ENCODE peak calls at places on chromosomes 2 and 18, in seven cellular contexts. A is fibroblast of the aortic adventitia; D is body of pancreas; C is heart left ventricle; M is CD8-positive, alpha-beta T cell; Z is HFFc6; B is AG04449. X is an unnamed sample.

GRCh38 chr2:137797630-137798029 is 166.6 kb upstream of the HNMT start:
- DNase-seq in A (no peak), Z (no peak), B (no peak), C (no peak), M (no peak), D (no peak), X (no peak)

GRCh38 chr18:40046596-40046995 is 1908.4 kb upstream of the PIK3C3 start:
- DNase-seq in B (no peak), Z (no peak), M (no peak), A (no peak), D (no peak), C (no peak), X (no peak)

GRCh38 chr2:161139098-161139987 is 20.9 kb upstream of the TANK start:
- DNase-seq in D (no peak), B (no peak), Z (peak; percentile 23), M (no peak), A (peak; percentile 48), C (no peak), X (no peak)

GRCh38 chr18:41938445-41938844 is 16.6 kb upstream of the PIK3C3 start:
- DNase-seq in D (no peak), M (no peak), C (no peak), B (peak; percentile 92), Z (peak; percentile 95), A (peak; percentile 78), X (no peak)

GRCh38 chr2:73984203-73984921 is at the start of gene TET3:
- DNase-seq in C (no peak), M (no peak), D (peak; percentile 57), B (no peak), A (no peak), Z (no peak), X (peak; percentile 73)

GRCh38 chr18:35729971-35730668 is 148.6 kb downstream of the GALNT1 start:
- DNase-seq in B (no peak), C (no peak), D (no peak), Z (no peak), M (no peak), A (peak; percentile 20), X (no peak)

GRCh38 chr2:139969301-139969700 is 1189.1 kb upstream of the NXPH2 start:
- DNase-seq in B (no peak), A (no peak), C (no peak), D (no peak), Z (no peak), M (no peak), X (no peak)

GRCh38 chr18:48462510-48462909 is 53.3 kb upstream of the ZBTB7C start:
- DNase-seq in A (no peak), D (no peak), B (no peak), Z (no peak), M (no peak), C (peak; percentile 47), X (no peak)

GRCh38 chr18:3593381-3593903 is 143.5 kb downstream of the TGIF1 start:
- DNase-seq in D (no peak), C (no peak), M (no peak), A (peak; percentile 91), Z (peak; percentile 73), B (peak; percentile 85), X (peak; percentile 62)

GRCh38 chr18:23499571-23499889 is 3.8 kb upstream of the RMC1 start:
- DNase-seq in D (no peak), C (no peak), A (no peak), B (no peak), Z (no peak), M (no peak), X (no peak)

GRCh38 chr2:236745420-236746210 is 176.0 kb downstream of the ACKR3 start:
- DNase-seq in D (peak; percentile 56), C (no peak), A (peak; percentile 86), M (no peak), B (peak; percentile 61), Z (peak; percentile 76), X (peak; percentile 77)

GRCh38 chr2:9950521-9951271 is 797 bp upstream of the GRHL1 start:
- DNase-seq in Z (no peak), A (no peak), B (no peak), D (peak; percentile 56), M (no peak), C (peak; percentile 31), X (peak; percentile 42)

GRCh38 chr2:150282821-150283309 is 204.6 kb downstream of the RND3 start:
- DNase-seq in A (peak; percentile 79), M (no peak), C (peak; percentile 25), B (peak; percentile 72), Z (peak; percentile 5), D (no peak), X (no peak)

GRCh38 chr2:241910604-241911520 is 41.3 kb downstream of the RTP5 start:
- DNase-seq in B (no peak), M (no peak), A (no peak), C (no peak), D (no peak), Z (no peak), X (no peak)

GRCh38 chr2:78832481-78832880 is 193.0 kb upstream of the REG3G start:
- DNase-seq in C (no peak), M (no peak), Z (no peak), D (no peak), B (no peak), A (no peak), X (no peak)

GRCh38 chr18:65955747-65956146 is 204.9 kb downstream of the CDH7 start:
- DNase-seq in Z (no peak), B (no peak), D (no peak), A (no peak), M (no peak), C (no peak), X (no peak)

GRCh38 chr2:12597555-12597954 is 119.2 kb upstream of the TRIB2 start:
- DNase-seq in C (no peak), A (no peak), D (no peak), B (no peak), M (no peak), Z (no peak), X (no peak)

GRCh38 chr2:108588070-108588668 is 53.9 kb downstream of the LIMS1 start:
- DNase-seq in Z (no peak), M (no peak), A (peak; percentile 55), D (no peak), C (no peak), B (no peak), X (no peak)

GRCh38 chr2:169452080-169452479 is 27.2 kb upstream of the BBS5 start:
- DNase-seq in A (peak; percentile 71), Z (peak; percentile 9), M (no peak), B (no peak), C (no peak), D (no peak), X (peak; percentile 13)

GRCh38 chr2:196750291-196750923 is 49.1 kb downstream of the GTF3C3 start:
- DNase-seq in B (no peak), Z (no peak), C (no peak), M (no peak), A (no peak), D (no peak), X (no peak)

GRCh38 chr18:58669731-58670379 is 1.4 kb upstream of the MALT1 start:
- DNase-seq in Z (peak; percentile 39), C (no peak), D (no peak), B (no peak), M (no peak), A (no peak), X (peak; percentile 28)

GRCh38 chr2:48205137-48205798 is 299.0 kb upstream of the FBXO11 start:
- DNase-seq in M (no peak), Z (no peak), B (no peak), D (no peak), C (no peak), A (peak; percentile 16), X (no peak)
- TF ChIP-seq CTCF in M (no peak), Z (peak; percentile 29), B (no peak), D (no peak), C (no peak), A (peak; percentile 24), X (no peak)

GRCh38 chr2:103176289-103176915 is 414.6 kb downstream of the TMEM182 start:
- DNase-seq in C (no peak), Z (no peak), B (no peak), D (no peak), M (no peak), A (no peak), X (no peak)
- TF ChIP-seq CTCF in C (no peak), Z (no peak), B (no peak), D (no peak), M (no peak), A (no peak), X (no peak)

DNA sequence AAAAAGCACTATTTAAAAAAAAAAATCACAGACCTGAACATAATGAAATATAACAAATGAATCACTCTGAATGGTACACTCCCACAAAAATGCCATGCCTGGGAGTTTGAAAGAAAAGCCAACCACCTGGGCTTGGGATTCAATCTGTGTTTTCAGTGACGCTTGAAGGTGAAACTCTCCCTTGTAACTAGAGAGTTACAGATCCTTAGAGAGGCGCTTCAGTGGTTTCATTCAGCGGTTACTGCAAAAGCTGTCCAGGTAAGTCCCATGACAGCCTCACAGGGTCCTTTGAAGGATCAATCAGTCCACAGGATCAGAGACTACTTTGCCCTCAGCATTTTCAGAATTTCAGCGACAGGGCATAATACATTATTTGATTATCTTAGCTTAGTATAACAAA is 627.3 kb downstream of the IRS1 start:
- DNase-seq in A (no peak), D (no peak), B (no peak), M (no peak), C (no peak), Z (no peak), X (no peak)
- TF ChIP-seq CTCF in A (no peak), D (no peak), B (no peak), M (no peak), C (no peak), Z (no peak), X (no peak)

DNA sequence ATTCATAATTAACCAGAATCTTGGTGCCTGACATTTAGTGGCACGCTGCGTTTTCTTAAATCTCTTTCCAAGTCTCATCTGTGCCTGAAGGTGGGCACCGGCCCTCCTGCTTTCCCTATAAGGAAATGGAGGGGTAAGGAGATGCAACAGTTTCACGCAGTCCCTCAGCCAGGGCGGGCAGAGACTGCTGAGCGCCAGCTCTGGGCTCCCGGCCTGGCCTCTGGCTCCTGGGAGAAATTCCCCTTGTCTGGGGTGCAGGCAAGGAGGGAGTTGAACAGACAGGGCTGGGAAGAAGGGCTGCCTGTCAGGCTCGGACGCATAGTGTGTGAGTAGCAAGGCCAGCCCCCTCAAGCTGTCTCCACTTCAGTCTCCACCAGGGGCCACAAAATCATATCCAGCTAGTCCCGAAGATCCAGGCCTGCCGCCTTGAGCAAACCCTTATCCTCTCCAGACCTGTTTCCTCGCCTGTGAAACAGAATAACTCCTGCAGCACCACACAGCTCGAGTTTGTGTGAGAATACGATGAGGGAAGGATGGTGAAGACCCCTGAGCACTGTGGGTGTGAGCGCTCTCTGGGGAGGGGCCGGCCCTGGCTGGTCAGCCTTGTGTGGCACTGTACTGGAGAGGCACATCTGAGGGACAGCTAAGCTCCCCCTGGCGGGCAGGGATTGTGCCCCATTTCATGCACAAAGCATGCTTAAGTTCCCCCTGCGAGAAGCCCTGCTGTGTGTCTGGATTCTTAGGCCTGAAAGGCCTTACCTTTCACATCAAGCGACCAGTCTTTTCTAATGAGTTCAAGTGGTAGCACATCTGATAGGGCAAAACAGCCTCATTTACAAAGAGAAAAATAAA is 33.8 kb downstream of the SDC1 start:
- DNase-seq in Z (no peak), M (no peak), C (no peak), D (no peak), B (no peak), A (no peak), X (peak; percentile 88)
- TF ChIP-seq CTCF in Z (no peak), M (no peak), C (no peak), D (no peak), B (peak; percentile 61), A (no peak), X (peak; percentile 77)

GRCh38 chr18:46829947-46830346 is 73.1 kb upstream of the ST8SIA5 start:
- DNase-seq in D (no peak), B (no peak), A (no peak), C (no peak), M (no peak), Z (no peak), X (no peak)
- TF ChIP-seq CTCF in D (no peak), B (no peak), A (no peak), C (no peak), M (no peak), Z (no peak), X (no peak)

X was measured in Calu3.